ENCODE peak calls at places on chromosomes 11 and 22, in six cellular contexts. One of them, this sample, is unnamed.

GRCh38 chr11:100981196-100981824 is 148.3 kb downstream of the PGR start:
- DNase-seq in tibial nerve: no peak
- DNase-seq in stomach: no peak
- DNase-seq in endothelial cell of umbilical vein: no peak
- DNase-seq in ovary: peak
- DNase-seq in A549: no peak
- DNase-seq in this sample: no peak

GRCh38 chr22:28247667-28248363 is 328.8 kb upstream of the PITPNB start:
- DNase-seq in stomach: no peak
- DNase-seq in tibial nerve: no peak
- DNase-seq in A549: no peak
- DNase-seq in endothelial cell of umbilical vein: no peak
- DNase-seq in ovary: no peak
- DNase-seq in this sample: no peak

GRCh38 chr11:120696597-120696996 is 185.0 kb downstream of the GRIK4 start:
- DNase-seq in ovary: no peak
- DNase-seq in A549: no peak
- DNase-seq in endothelial cell of umbilical vein: no peak
- DNase-seq in tibial nerve: no peak
- DNase-seq in stomach: no peak
- DNase-seq in this sample: no peak

GRCh38 chr11:131614514-131615085 is 244.2 kb downstream of the NTM start:
- DNase-seq in ovary: no peak
- DNase-seq in tibial nerve: no peak
- DNase-seq in stomach: no peak
- DNase-seq in A549: no peak
- DNase-seq in endothelial cell of umbilical vein: no peak
- DNase-seq in this sample: no peak

GRCh38 chr11:45859661-45860140 is 12.4 kb downstream of the CRY2 start:
- DNase-seq in endothelial cell of umbilical vein: peak
- DNase-seq in A549: no peak
- DNase-seq in tibial nerve: peak
- DNase-seq in stomach: peak
- DNase-seq in ovary: peak
- DNase-seq in this sample: no peak

GRCh38 chr11:96230686-96231085 is 112.3 kb downstream of the MAML2 start:
- DNase-seq in ovary: no peak
- DNase-seq in A549: no peak
- DNase-seq in stomach: no peak
- DNase-seq in tibial nerve: no peak
- DNase-seq in endothelial cell of umbilical vein: peak
- DNase-seq in this sample: no peak

GRCh38 chr11:8056810-8057463 is 24.1 kb upstream of the TUB start:
- DNase-seq in endothelial cell of umbilical vein: no peak
- DNase-seq in A549: no peak
- DNase-seq in stomach: peak
- DNase-seq in tibial nerve: peak
- DNase-seq in ovary: peak
- DNase-seq in this sample: no peak

GRCh38 chr22:28441720-28442263 is 237.8 kb downstream of the TTC28 start:
- DNase-seq in stomach: no peak
- DNase-seq in endothelial cell of umbilical vein: peak
- DNase-seq in A549: no peak
- DNase-seq in tibial nerve: no peak
- DNase-seq in ovary: peak
- DNase-seq in this sample: no peak

GRCh38 chr11:10302744-10303557 is 1.9 kb upstream of the ADM start:
- DNase-seq in endothelial cell of umbilical vein: peak
- DNase-seq in stomach: peak
- DNase-seq in tibial nerve: peak
- DNase-seq in ovary: peak
- DNase-seq in A549: peak
- DNase-seq in this sample: peak

GRCh38 chr11:2795491-2795991 is 90.0 kb downstream of the CDKN1C start:
- DNase-seq in ovary: peak
- DNase-seq in A549: no peak
- DNase-seq in stomach: no peak
- DNase-seq in tibial nerve: no peak
- DNase-seq in endothelial cell of umbilical vein: no peak
- DNase-seq in this sample: no peak

GRCh38 chr11:101738494-101738893 is 154.7 kb upstream of the TRPC6 start:
- DNase-seq in tibial nerve: no peak
- DNase-seq in A549: no peak
- DNase-seq in endothelial cell of umbilical vein: no peak
- DNase-seq in ovary: no peak
- DNase-seq in stomach: no peak
- DNase-seq in this sample: no peak

GRCh38 chr22:45882881-45883810 is 93.8 kb downstream of the WNT7B start:
- DNase-seq in ovary: no peak
- DNase-seq in A549: no peak
- DNase-seq in stomach: no peak
- DNase-seq in tibial nerve: no peak
- DNase-seq in endothelial cell of umbilical vein: no peak
- DNase-seq in this sample: no peak

GRCh38 chr22:49235463-49236300 is 592.0 kb downstream of the BRD1 start:
- DNase-seq in stomach: no peak
- DNase-seq in A549: peak
- DNase-seq in endothelial cell of umbilical vein: no peak
- DNase-seq in tibial nerve: no peak
- DNase-seq in ovary: no peak
- DNase-seq in this sample: no peak

GRCh38 chr11:8381871-8382396 is 118.3 kb upstream of the LMO1 start:
- DNase-seq in endothelial cell of umbilical vein: no peak
- DNase-seq in A549: no peak
- DNase-seq in stomach: no peak
- DNase-seq in ovary: no peak
- DNase-seq in tibial nerve: no peak
- DNase-seq in this sample: no peak

GRCh38 chr11:2444301-2445106 is at the start of the genes KCNQ1 and TRPM5:
- DNase-seq in tibial nerve: no peak
- DNase-seq in stomach: peak
- DNase-seq in ovary: no peak
- DNase-seq in A549: peak
- DNase-seq in endothelial cell of umbilical vein: no peak
- DNase-seq in this sample: no peak

GRCh38 chr22:38180841-38181452 is 683 bp downstream of the PLA2G6 start:
- DNase-seq in ovary: peak
- DNase-seq in tibial nerve: peak
- DNase-seq in A549: no peak
- DNase-seq in endothelial cell of umbilical vein: peak
- DNase-seq in stomach: peak
- DNase-seq in this sample: no peak

GRCh38 chr11:6862961-6863360 is at the start of gene OR10A2:
- DNase-seq in tibial nerve: no peak
- DNase-seq in A549: no peak
- DNase-seq in ovary: no peak
- DNase-seq in stomach: no peak
- DNase-seq in endothelial cell of umbilical vein: no peak
- DNase-seq in this sample: no peak

DNA sequence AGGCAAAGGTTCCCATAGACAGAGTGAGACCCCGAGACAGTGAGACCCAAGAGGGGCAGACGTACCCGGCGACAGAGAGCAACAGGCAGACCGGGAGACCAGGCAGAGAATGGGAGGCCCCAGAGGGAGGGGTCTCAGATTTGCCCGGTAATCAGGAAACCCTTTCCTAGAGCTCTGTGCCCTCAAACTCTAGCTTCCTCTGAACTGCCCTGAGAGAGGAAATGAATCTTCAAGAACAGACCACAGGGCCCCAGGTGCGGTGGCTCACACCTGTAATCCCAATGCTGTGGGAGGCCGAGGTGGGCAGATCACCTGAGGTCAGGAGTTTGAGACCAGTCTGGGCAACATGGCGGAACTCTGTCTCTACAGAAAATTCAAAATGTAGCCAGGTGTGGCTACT is 47.7 kb downstream of the RPUSD4 start:
- DNase-seq in ovary: no peak
- DNase-seq in stomach: no peak
- DNase-seq in endothelial cell of umbilical vein: no peak
- DNase-seq in tibial nerve: no peak
- DNase-seq in A549: no peak
- DNase-seq in this sample: no peak
- H3K4me3 ChIP-seq in ovary: no peak
- H3K4me3 ChIP-seq in stomach: no peak
- H3K4me3 ChIP-seq in endothelial cell of umbilical vein: no peak
- H3K4me3 ChIP-seq in tibial nerve: no peak
- H3K4me3 ChIP-seq in A549: no peak
- H3K4me3 ChIP-seq in this sample: no peak

GRCh38 chr11:94128171-94128745 is 383 bp upstream of the PANX1 start:
- DNase-seq in tibial nerve: peak
- DNase-seq in endothelial cell of umbilical vein: no peak
- DNase-seq in stomach: peak
- DNase-seq in ovary: no peak
- DNase-seq in A549: no peak
- DNase-seq in this sample: no peak

GRCh38 chr11:94129505-94130335 is 1.1 kb downstream of the PANX1 start:
- DNase-seq in ovary: peak
- DNase-seq in stomach: no peak
- DNase-seq in tibial nerve: peak
- DNase-seq in A549: no peak
- DNase-seq in endothelial cell of umbilical vein: peak
- DNase-seq in this sample: no peak

GRCh38 chr11:94127632-94128031 is 1.0 kb upstream of the PANX1 start:
- DNase-seq in tibial nerve: no peak
- DNase-seq in ovary: no peak
- DNase-seq in A549: no peak
- DNase-seq in endothelial cell of umbilical vein: no peak
- DNase-seq in stomach: no peak
- DNase-seq in this sample: no peak

GRCh38 chr11:94130589-94131362 is 2.1 kb downstream of the PANX1 start:
- DNase-seq in endothelial cell of umbilical vein: peak
- DNase-seq in ovary: no peak
- DNase-seq in tibial nerve: peak
- DNase-seq in stomach: no peak
- DNase-seq in A549: no peak
- DNase-seq in this sample: no peak

GRCh38 chr11:94128746-94129504 is at the start of gene PANX1:
- DNase-seq in endothelial cell of umbilical vein: peak
- DNase-seq in stomach: peak
- DNase-seq in A549: peak
- DNase-seq in ovary: peak
- DNase-seq in tibial nerve: peak
- DNase-seq in this sample: peak
- TF ChIP-seq POLR2A in endothelial cell of umbilical vein: peak
- TF ChIP-seq POLR2A in stomach: no peak
- TF ChIP-seq POLR2A in A549: peak
- TF ChIP-seq POLR2A in ovary: peak
- TF ChIP-seq POLR2A in tibial nerve: peak
- TF ChIP-seq POLR2A in this sample: no peak

GRCh38 chr11:73375830-73376167 is 400 bp upstream of the RELT start:
- DNase-seq in A549: no peak
- DNase-seq in tibial nerve: no peak
- DNase-seq in endothelial cell of umbilical vein: no peak
- DNase-seq in ovary: no peak
- DNase-seq in stomach: no peak
- DNase-seq in this sample: no peak
- H3K4me3 ChIP-seq in A549: no peak
- H3K4me3 ChIP-seq in tibial nerve: peak
- H3K4me3 ChIP-seq in endothelial cell of umbilical vein: no peak
- H3K4me3 ChIP-seq in ovary: no peak
- H3K4me3 ChIP-seq in stomach: peak
- H3K4me3 ChIP-seq in this sample: peak

DNA sequence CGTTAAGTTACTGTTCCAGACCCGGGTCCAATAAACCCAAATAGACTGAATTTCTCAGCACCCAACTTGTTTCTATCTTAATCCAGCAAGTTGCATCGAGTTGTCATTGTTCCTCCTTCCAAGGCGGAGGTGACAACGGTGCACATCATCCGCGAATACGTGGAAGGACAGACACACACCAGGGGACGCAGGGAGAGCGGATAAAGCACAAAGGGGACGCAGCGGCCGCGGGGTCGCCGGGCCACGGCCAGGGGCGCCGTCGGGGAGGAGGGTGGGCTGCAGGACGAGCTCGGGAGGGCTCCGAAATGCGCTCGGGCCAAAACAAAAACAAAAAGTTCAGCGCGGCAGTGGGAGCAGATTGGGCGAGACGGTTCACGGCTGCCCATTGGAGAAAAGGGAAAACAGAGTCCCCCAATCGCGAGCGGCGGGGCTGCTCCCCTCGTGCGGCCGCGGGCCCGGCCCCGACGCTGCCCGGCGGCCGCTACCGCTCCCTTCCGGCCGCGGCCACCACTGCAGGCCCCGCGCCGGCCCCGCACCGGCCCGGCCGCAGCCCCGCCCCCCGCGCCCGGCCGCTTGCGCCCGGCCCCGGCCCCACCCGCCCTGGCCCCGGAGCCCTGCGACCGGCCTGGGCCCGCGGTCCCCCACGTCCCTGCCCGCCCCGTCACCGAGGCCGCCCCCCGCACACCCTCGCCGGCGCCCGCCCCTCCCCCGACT is 518 bp downstream of the KMT5B start:
- DNase-seq in stomach: peak
- DNase-seq in ovary: peak
- DNase-seq in A549: peak
- DNase-seq in tibial nerve: peak
- DNase-seq in endothelial cell of umbilical vein: peak
- DNase-seq in this sample: no peak
- TF ChIP-seq POLR2A in stomach: no peak
- TF ChIP-seq POLR2A in ovary: peak
- TF ChIP-seq POLR2A in A549: peak
- TF ChIP-seq POLR2A in tibial nerve: peak
- TF ChIP-seq POLR2A in endothelial cell of umbilical vein: no peak
- TF ChIP-seq POLR2A in this sample: no peak

GRCh38 chr11:122103366-122103765 is 12.6 kb downstream of the BLID start:
- DNase-seq in ovary: no peak
- DNase-seq in tibial nerve: no peak
- DNase-seq in A549: no peak
- DNase-seq in stomach: no peak
- DNase-seq in endothelial cell of umbilical vein: no peak
- DNase-seq in this sample: no peak
- H3K4me3 ChIP-seq in ovary: no peak
- H3K4me3 ChIP-seq in tibial nerve: no peak
- H3K4me3 ChIP-seq in A549: no peak
- H3K4me3 ChIP-seq in stomach: no peak
- H3K4me3 ChIP-seq in endothelial cell of umbilical vein: no peak
- H3K4me3 ChIP-seq in this sample: no peak